ENCODE peak calls at places on chromosomes 6 and 20, in four cellular contexts. F, Z, M and S are unnamed samples.

GRCh38 chr6:17725083-17725482 is 18.4 kb upstream of the NUP153 start:
- DNase-seq in Z (peak), M (no peak), F (no peak), S (peak)

GRCh38 chr20:32823737-32824588 is 4.2 kb downstream of the MAPRE1 start:
- DNase-seq in M (no peak), Z (peak), F (no peak), S (peak)

GRCh38 chr6:29726795-29727194 is 3.6 kb downstream of the HLA-F start:
- DNase-seq in Z (no peak), M (no peak), F (no peak), S (no peak)

GRCh38 chr6:109393882-109394281 is 11.6 kb upstream of the CD164 start:
- DNase-seq in Z (peak), M (peak), F (no peak), S (peak)

GRCh38 chr20:10282930-10283556 is 64.4 kb downstream of the SNAP25 start:
- DNase-seq in F (no peak), Z (peak), M (peak), S (peak)

GRCh38 chr6:503610-504362 is 112.2 kb downstream of the IRF4 start:
- DNase-seq in M (no peak), Z (no peak), F (no peak), S (peak)

GRCh38 chr6:140436023-140436811 is 1061.8 kb upstream of the CITED2 start:
- DNase-seq in M (no peak), F (no peak), Z (peak), S (peak)

GRCh38 chr6:158332237-158332636 is 20.0 kb downstream of the TULP4 start:
- DNase-seq in F (no peak), M (no peak), Z (no peak), S (no peak)

GRCh38 chr6:1402868-1403267 is 13.5 kb downstream of the FOXF2 start:
- DNase-seq in Z (no peak), M (no peak), F (no peak), S (no peak)

GRCh38 chr6:129646140-129646569 is 63.8 kb downstream of the ARHGAP18 start:
- DNase-seq in Z (no peak), M (no peak), F (no peak), S (no peak)

GRCh38 chr6:129645371-129646139 is 64.4 kb downstream of the ARHGAP18 start:
- DNase-seq in M (peak), F (no peak), Z (no peak), S (no peak)

GRCh38 chr6:129644567-129645015 is 65.4 kb downstream of the ARHGAP18 start:
- DNase-seq in Z (peak), M (no peak), F (no peak), S (no peak)

GRCh38 chr6:129647044-129647443 is 62.9 kb downstream of the ARHGAP18 start:
- DNase-seq in M (no peak), F (no peak), Z (no peak), S (no peak)

DNA sequence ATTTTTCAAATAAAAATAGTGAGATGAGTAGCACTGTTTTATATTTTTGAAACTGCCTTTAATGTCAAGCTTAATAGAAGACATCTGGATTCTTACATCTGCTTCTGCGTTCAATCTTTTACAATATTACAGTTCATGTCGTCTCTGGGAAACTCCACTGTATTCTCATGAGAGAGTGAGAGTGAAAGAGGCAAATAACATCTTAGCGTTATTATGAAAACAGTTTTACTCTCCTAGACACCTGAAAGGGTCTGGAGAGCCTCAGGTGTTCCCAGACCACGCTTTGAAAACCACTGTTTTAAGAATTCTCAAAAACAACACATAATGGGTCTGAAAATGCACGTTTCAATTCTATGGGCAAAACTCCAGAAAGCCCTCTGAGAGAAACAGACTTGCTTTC is 63.4 kb downstream of the ARHGAP18 start:
- DNase-seq in Z (no peak), M (no peak), F (no peak), S (no peak)
- H2AFZ ChIP-seq in Z (peak), M (no peak), F (no peak), S (peak)

DNA sequence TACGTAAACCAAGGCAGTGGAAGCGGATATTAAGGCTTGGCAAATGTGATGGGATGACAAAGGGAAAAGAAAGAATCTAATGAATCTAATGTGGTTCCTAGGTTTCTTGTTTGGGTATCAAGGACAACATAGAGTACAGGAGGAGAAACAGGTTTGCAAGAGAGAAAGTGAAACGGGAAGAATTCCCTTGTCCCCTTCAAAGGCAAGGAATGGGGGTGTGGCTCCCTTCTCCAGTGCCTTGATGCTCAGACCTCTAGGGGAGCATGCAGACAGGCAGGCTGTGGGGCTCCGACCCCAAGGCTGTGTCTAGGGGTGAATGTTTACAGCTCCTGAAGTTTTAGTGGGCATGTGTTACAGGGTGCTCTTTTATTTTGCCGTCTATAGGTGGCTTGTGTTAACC is 317.5 kb upstream of the HSF2 start:
- DNase-seq in F (no peak), Z (no peak), M (no peak), S (no peak)
- H2AFZ ChIP-seq in F (no peak), Z (no peak), M (peak), S (peak)

GRCh38 chr20:20206788-20207187 is 154.5 kb downstream of the CFAP61 start:
- DNase-seq in F (no peak), Z (no peak), M (no peak), S (no peak)

GRCh38 chr20:20205862-20206236 is 153.5 kb downstream of the CFAP61 start:
- DNase-seq in Z (no peak), F (no peak), M (no peak), S (no peak)

GRCh38 chr20:20207872-20208271 is 155.5 kb downstream of the CFAP61 start:
- DNase-seq in M (no peak), Z (no peak), F (no peak), S (no peak)

GRCh38 chr20:20205141-20205861 is 153.0 kb downstream of the CFAP61 start:
- DNase-seq in M (no peak), Z (no peak), F (no peak), S (no peak)

GRCh38 chr20:20207291-20207690 is 155.0 kb downstream of the CFAP61 start:
- DNase-seq in Z (no peak), F (no peak), M (no peak), S (no peak)
- H2AFZ ChIP-seq in Z (no peak), F (no peak), M (no peak), S (no peak)

GRCh38 chr6:170256641-170257040 is 34.2 kb downstream of the DLL1 start:
- DNase-seq in M (no peak), F (no peak), Z (no peak), S (no peak)
- H2AFZ ChIP-seq in M (no peak), F (no peak), Z (no peak), S (no peak)

DNA sequence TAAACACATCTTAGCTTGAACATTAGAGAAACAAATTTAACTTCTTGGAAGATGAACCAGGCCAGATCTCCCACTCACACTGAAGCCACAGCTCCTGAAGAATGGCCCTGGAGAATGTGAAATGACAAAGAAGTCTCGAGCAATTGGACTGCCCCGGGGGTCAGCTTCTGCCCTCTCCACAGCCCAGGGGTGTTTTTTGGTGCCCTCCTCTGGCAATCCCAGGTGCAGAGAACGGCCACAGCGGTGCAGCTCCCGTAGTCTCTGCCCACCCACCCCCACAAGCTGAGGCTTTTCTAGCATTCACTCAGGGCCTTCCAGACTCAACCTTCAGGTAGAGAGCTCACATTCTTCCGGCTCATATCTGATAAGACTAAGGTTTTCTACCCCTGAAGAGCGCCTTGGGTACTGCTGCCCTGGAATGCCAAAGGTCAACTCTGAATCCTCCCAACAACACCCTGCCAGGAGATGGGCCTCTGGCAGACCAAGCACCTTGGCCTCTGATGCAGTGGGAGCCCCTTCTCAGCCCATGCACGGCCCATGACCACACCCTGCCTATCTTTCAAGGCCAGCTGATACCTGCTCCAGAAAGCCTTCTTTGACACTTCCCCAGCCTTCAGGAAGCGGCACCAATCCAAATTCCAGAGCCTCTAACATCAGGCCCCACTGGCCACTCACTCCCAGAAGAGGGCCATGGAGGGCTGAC is 208.3 kb downstream of the SYNDIG1 start:
- DNase-seq in F (no peak), M (no peak), Z (no peak), S (no peak)
- H2AFZ ChIP-seq in F (no peak), M (no peak), Z (no peak), S (no peak)

GRCh38 chr6:52725133-52725529 is 38.1 kb downstream of the GSTA2 start:
- DNase-seq in Z (peak), M (peak), F (no peak), S (no peak)
- H2AFZ ChIP-seq in Z (no peak), M (peak), F (peak), S (no peak)

GRCh38 chr6:100267002-100267401 is 197.7 kb downstream of the SIM1 start:
- DNase-seq in M (no peak), F (no peak), Z (no peak), S (no peak)

GRCh38 chr6:100269189-100269588 is 195.5 kb downstream of the SIM1 start:
- DNase-seq in F (no peak), M (peak), Z (peak), S (peak)

GRCh38 chr6:100268326-100268725 is 196.4 kb downstream of the SIM1 start:
- DNase-seq in Z (no peak), F (no peak), M (no peak), S (no peak)

GRCh38 chr6:100266512-100266911 is 198.2 kb downstream of the SIM1 start:
- DNase-seq in F (no peak), Z (no peak), M (no peak), S (no peak)

GRCh38 chr6:100267721-100268123 is 197.0 kb downstream of the SIM1 start:
- DNase-seq in F (no peak), M (peak), Z (peak), S (no peak)
- H2AFZ ChIP-seq in F (no peak), M (no peak), Z (peak), S (no peak)

GRCh38 chr20:23302801-23303200 is 47.8 kb upstream of the NXT1 start:
- DNase-seq in M (no peak), Z (no peak), F (no peak), S (no peak)
- H2AFZ ChIP-seq in M (no peak), Z (no peak), F (no peak), S (no peak)